ENCODE peak calls at places on chromosomes 13 and 19, in eight cellular contexts. S, B, D, M, X, I, F and G are unnamed samples.

GRCh38 chr13:52665325-52665724 is 12.7 kb downstream of the SUGT1 start:
- DNase-seq in X (no peak), I (peak), B (no peak), D (no peak), S (no peak), F (no peak), M (no peak), G (no peak)

GRCh38 chr13:34162545-34162936 is 344.6 kb downstream of the RFC3 start:
- DNase-seq in I (no peak), S (no peak), M (no peak), X (no peak), B (no peak), F (no peak), D (no peak), G (no peak)

GRCh38 chr19:42206871-42207755 is 10.4 kb downstream of the DEDD2 start:
- DNase-seq in F (no peak), B (no peak), S (no peak), M (no peak), X (no peak), D (no peak), I (no peak), G (no peak)

GRCh38 chr19:29378543-29379105 is 147.2 kb upstream of the VSTM2B start:
- DNase-seq in F (no peak), I (no peak), D (no peak), S (peak), X (no peak), M (no peak), B (no peak), G (no peak)

GRCh38 chr19:2636897-2637683 is 65.4 kb downstream of the GNG7 start:
- DNase-seq in S (peak), F (peak), D (peak), I (peak), M (no peak), X (peak), B (no peak), G (peak)

GRCh38 chr19:41521860-41522555 is 54.0 kb upstream of the CEACAM21 start:
- DNase-seq in F (no peak), B (no peak), S (no peak), D (no peak), M (no peak), I (peak), X (peak), G (peak)

GRCh38 chr19:39839678-39840327 is 5.8 kb upstream of the DYRK1B start:
- DNase-seq in D (no peak), B (no peak), X (no peak), S (no peak), I (no peak), M (no peak), F (no peak), G (no peak)

GRCh38 chr19:32818536-32818935 is 51.0 kb downstream of the SLC7A9 start:
- DNase-seq in I (no peak), D (no peak), S (no peak), M (no peak), B (no peak), X (no peak), F (no peak), G (no peak)

GRCh38 chr13:41411060-41411459 is 46.3 kb upstream of the RGCC start:
- DNase-seq in F (no peak), B (no peak), D (peak), X (no peak), S (no peak), I (no peak), M (no peak), G (no peak)

GRCh38 chr19:57068921-57069697 is 50.7 kb upstream of the USP29 start:
- DNase-seq in X (no peak), F (no peak), I (peak), M (no peak), B (no peak), S (no peak), D (no peak), G (no peak)

GRCh38 chr13:31880849-31881494 is 141.6 kb downstream of the RXFP2 start:
- DNase-seq in B (no peak), M (no peak), F (no peak), D (no peak), S (no peak), I (no peak), X (no peak), G (no peak)

GRCh38 chr13:94481966-94482365 is 2.5 kb upstream of the DCT start:
- DNase-seq in S (no peak), B (no peak), F (no peak), I (no peak), X (no peak), D (no peak), M (no peak), G (no peak)

GRCh38 chr19:49272204-49272603 is 52.8 kb downstream of the SLC6A16 start:
- DNase-seq in I (no peak), D (no peak), M (no peak), B (no peak), S (no peak), F (no peak), X (no peak), G (no peak)

GRCh38 chr13:30453727-30454126 is 12.0 kb downstream of the HMGB1 start:
- DNase-seq in X (no peak), B (no peak), M (no peak), I (no peak), D (no peak), S (no peak), F (no peak), G (no peak)

GRCh38 chr13:33052446-33052845 is 36.2 kb downstream of the KL start:
- DNase-seq in M (no peak), S (no peak), F (no peak), D (no peak), B (no peak), I (no peak), X (no peak), G (no peak)

GRCh38 chr19:40519352-40520322 is 52.8 kb downstream of the SPTBN4 start:
- DNase-seq in M (no peak), B (no peak), X (no peak), I (peak), F (no peak), D (no peak), S (no peak), G (no peak)

GRCh38 chr19:54369082-54369691 is 4.5 kb upstream of the LAIR1 start:
- DNase-seq in I (no peak), F (no peak), B (no peak), M (no peak), S (no peak), D (no peak), X (no peak), G (no peak)

GRCh38 chr13:19860884-19861655 is 2.4 kb downstream of the ZMYM5 start:
- DNase-seq in S (no peak), B (no peak), X (peak), M (no peak), I (no peak), D (no peak), F (no peak), G (no peak)

GRCh38 chr13:99526549-99526948 is 25.3 kb downstream of the TM9SF2 start:
- DNase-seq in M (no peak), D (peak), S (no peak), I (no peak), B (no peak), X (no peak), F (no peak), G (no peak)

GRCh38 chr19:19911150-19911549 is 10.4 kb downstream of the ZNF93 start:
- DNase-seq in X (no peak), I (no peak), M (no peak), D (no peak), B (no peak), S (no peak), F (no peak), G (no peak)

GRCh38 chr13:51639171-51639570 is 54.9 kb downstream of the WDFY2 start:
- DNase-seq in S (no peak), B (no peak), X (no peak), I (no peak), M (no peak), F (no peak), D (no peak), G (no peak)

GRCh38 chr13:95106562-95106961 is 194.7 kb downstream of the ABCC4 start:
- DNase-seq in D (no peak), F (no peak), B (no peak), X (no peak), M (no peak), I (no peak), S (no peak), G (no peak)

GRCh38 chr13:30388401-30389283 is 33.7 kb upstream of the UBE2L5 start:
- DNase-seq in X (no peak), S (no peak), I (peak), M (no peak), B (no peak), F (no peak), D (peak), G (no peak)

GRCh38 chr19:36488816-36489138 is 584 bp downstream of the ZNF566 start:
- DNase-seq in S (no peak), D (no peak), M (no peak), X (peak), B (no peak), I (no peak), F (no peak), G (no peak)

DNA sequence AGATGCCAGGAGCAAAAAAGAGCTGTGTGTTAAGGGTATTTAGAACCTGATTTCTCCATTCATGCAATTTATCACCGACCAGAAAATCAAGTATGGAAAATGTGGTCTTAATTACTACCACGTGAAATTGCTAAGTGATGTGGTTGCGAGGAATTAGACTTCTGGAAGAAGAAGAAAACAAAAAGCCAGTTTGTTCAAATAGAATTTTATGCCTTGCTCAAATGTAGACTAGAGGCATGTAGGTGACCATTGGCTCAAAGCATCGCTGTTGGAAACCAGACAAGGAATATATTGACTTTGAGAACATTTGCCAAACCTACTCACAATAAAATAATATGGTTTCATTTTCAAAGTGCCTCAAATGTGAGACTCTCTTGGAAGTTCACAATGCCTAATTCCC is 57.3 kb upstream of the LRCH1 start:
- DNase-seq in I (no peak), X (no peak), F (no peak), D (no peak), B (no peak), S (no peak), M (no peak), G (no peak)
- TF ChIP-seq CTCF in I (no peak), X (no peak), F (no peak), D (no peak), B (no peak), S (no peak), M (no peak), G (no peak)

GRCh38 chr13:43441464-43441863 is 345.3 kb downstream of the ENOX1 start:
- DNase-seq in M (no peak), X (no peak), I (peak), D (no peak), S (no peak), B (no peak), F (no peak), G (no peak)
- TF ChIP-seq CTCF in M (no peak), X (no peak), I (no peak), D (no peak), S (peak), B (no peak), F (no peak), G (no peak)

GRCh38 chr19:45729774-45730388 is 815 bp downstream of the FBXO46 start:
- DNase-seq in F (no peak), S (no peak), I (peak), M (no peak), B (no peak), D (no peak), X (no peak), G (no peak)

GRCh38 chr19:45733160-45733810 is at the start of gene MEIOSIN:
- DNase-seq in X (no peak), D (no peak), I (peak), S (no peak), B (no peak), F (no peak), M (no peak), G (no peak)

DNA sequence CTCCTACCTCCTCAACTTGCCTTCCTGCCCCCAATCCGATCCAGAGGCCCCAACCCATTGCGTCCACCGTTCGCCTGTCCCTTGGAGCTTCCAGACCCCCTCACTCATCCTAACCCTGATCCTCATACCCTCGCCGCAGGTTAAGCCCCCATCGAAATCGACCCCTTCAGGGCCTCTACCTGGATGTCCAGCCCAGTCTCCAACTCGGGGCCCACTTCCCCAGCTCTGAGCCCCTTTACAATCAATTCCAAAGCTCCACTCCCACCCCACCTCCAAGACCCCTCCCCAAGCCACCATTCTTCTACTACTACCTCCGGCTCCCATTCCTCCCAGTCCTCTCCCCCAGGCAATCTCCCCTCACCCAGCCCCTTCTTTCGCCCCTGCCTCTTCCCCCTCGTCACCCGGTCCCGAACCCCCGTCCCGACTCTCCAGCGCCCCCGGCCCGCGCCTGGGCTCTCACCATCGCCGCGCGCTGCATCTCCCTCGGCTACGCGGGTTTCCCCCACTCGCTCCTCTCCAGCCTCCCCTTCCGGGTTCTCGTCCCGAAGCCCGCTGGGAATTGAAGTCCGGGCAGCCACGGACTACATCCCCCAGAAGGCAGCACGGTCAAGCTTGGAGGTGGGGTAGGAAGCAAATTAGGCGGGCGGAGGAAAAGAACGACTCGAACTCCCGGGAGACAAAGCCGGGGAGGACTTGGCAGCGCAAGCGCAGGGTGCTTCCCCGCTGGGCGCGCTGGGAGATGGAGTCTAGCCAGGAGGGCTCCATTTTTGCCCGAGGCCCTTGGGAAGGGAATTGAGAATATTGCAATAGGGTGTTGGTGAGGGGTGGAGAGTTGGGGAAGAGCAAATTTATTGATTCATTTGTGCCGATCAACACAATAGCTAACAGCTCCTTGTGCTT is at the start of gene FBXO46:
- DNase-seq in S (peak), X (peak), M (peak), I (peak), B (peak), F (peak), D (peak), G (peak)
- TF ChIP-seq CTCF in S (peak), X (no peak), M (no peak), I (peak), B (peak), F (no peak), D (no peak), G (no peak)

DNA sequence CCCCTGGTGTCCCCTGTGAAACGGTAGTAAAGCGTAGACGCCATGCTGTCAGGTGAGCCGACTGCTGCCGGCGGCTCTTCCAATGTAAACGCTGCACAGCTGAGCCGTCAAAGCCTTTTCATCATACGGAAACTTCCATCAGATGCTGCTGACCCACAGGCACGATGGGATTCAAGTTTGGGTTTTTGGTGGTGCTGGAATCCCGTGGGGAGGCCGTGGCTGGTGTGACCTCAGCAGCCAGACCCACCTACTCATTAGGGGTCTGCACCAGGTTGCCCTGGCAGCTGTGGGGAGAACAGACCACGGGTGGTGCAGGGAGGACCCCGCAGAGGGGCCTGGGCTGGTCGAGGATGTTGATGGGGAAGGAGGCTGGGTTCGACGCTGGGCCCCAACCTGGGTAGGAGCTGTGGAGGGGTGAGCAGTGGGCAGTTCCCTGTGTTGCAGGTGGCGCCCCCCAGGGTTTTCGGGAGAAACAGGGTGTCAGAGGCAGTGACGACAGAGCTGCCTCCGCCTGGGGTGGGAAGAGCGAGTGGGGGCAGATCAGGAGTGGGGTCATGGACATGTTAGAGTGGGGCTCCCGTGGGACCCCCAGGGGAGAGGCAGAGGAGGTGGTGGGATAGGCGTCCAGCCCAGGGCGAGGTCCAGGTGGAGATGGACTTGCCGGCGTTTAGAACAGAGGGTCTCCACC is 6.6 kb downstream of the GRIN3B start:
- DNase-seq in F (no peak), S (no peak), D (no peak), X (no peak), M (no peak), B (no peak), I (no peak), G (no peak)
- TF ChIP-seq CTCF in F (no peak), S (no peak), D (no peak), X (no peak), M (no peak), B (no peak), I (no peak), G (no peak)

DNA sequence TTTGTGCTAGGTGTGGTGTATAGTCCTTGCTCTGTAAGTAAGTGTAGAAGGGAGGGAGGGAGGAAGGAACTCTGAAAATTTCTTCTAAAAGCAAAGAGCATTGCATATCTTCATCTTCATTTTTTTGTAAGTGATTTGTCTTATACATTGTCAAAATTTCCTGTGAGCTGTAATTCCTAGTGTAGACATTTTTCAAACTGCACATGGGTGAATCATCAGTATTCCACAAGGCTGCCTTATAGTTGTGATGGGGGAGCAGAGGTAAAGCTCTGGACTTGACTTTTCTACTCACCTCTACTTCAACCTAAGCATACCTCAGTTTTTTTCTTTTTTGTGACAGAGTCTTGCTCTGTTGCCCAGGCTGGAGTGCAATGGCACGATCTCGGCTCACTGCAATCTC is 86.9 kb downstream of the CDK8 start:
- DNase-seq in F (no peak), S (no peak), D (no peak), B (no peak), X (no peak), M (no peak), I (no peak), G (no peak)
- TF ChIP-seq CTCF in F (no peak), S (no peak), D (no peak), B (no peak), X (no peak), M (no peak), I (no peak), G (no peak)

GRCh38 chr13:25062479-25062878 is 33.5 kb upstream of the PABPC3 start:
- DNase-seq in S (no peak), M (no peak), I (peak), D (no peak), F (no peak), B (no peak), X (no peak), G (no peak)
- TF ChIP-seq CTCF in S (no peak), M (no peak), I (peak), D (no peak), F (no peak), B (no peak), X (no peak), G (no peak)

GRCh38 chr19:7932276-7932929 is 6.5 kb upstream of the CTXN1 start:
- DNase-seq in S (no peak), D (no peak), F (peak), I (no peak), X (no peak), M (no peak), B (no peak), G (no peak)

GRCh38 chr19:7933828-7934725 is 8.1 kb upstream of the CTXN1 start:
- DNase-seq in M (no peak), B (no peak), F (peak), X (no peak), S (no peak), D (no peak), I (no peak), G (no peak)

GRCh38 chr19:7934766-7935165 is 8.7 kb downstream of the TIMM44 start:
- DNase-seq in X (no peak), I (no peak), M (no peak), B (no peak), D (peak), S (no peak), F (peak), G (no peak)

GRCh38 chr19:7932930-7933300 is 7.0 kb upstream of the CTXN1 start:
- DNase-seq in S (no peak), M (no peak), I (no peak), B (no peak), F (no peak), X (no peak), D (no peak), G (no peak)

GRCh38 chr19:7933411-7933810 is 7.5 kb upstream of the CTXN1 start:
- DNase-seq in D (no peak), I (peak), X (no peak), F (no peak), B (no peak), M (no peak), S (no peak), G (no peak)
- TF ChIP-seq CTCF in D (peak), I (peak), X (no peak), F (peak), B (no peak), M (no peak), S (peak), G (no peak)

GRCh38 chr13:84377071-84377470 is 494.8 kb upstream of the SLITRK1 start:
- DNase-seq in S (no peak), D (no peak), F (no peak), X (no peak), M (no peak), B (no peak), I (no peak), G (no peak)
- TF ChIP-seq CTCF in S (no peak), D (no peak), F (no peak), X (no peak), M (no peak), B (no peak), I (no peak), G (no peak)

GRCh38 chr19:5309438-5310204 is 31.0 kb downstream of the PTPRS start:
- DNase-seq in S (no peak), X (no peak), M (no peak), I (peak), F (no peak), B (no peak), D (no peak), G (no peak)
- TF ChIP-seq CTCF in S (no peak), X (no peak), M (no peak), I (peak), F (no peak), B (no peak), D (no peak), G (no peak)